ENCODE peak calls at places on chromosomes 16 and 17, in eight cellular contexts. T is heart left ventricle, E is NB4, U is erythroblast, D is esophagus squamous epithelium, S is HCT116, Z is suprapubic skin, F is A549. A is an unnamed sample.

GRCh38 chr17:78726471-78727010 is 55.5 kb downstream of the CYTH1 start:
- DNase-seq in S (no peak), U (no peak), D (no peak), F (no peak), E (no peak), Z (no peak), T (no peak), A (no peak)

GRCh38 chr16:88351521-88352101 is 31.1 kb upstream of the ZNF469 start:
- DNase-seq in E (no peak), S (no peak), D (no peak), Z (no peak), T (no peak), U (no peak), F (no peak), A (no peak)

GRCh38 chr17:80879723-80880649 is 111.7 kb upstream of the CHMP6 start:
- DNase-seq in E (no peak), F (no peak), Z (peak; percentile 40), D (no peak), S (no peak), T (peak; percentile 19), U (no peak), A (no peak)

GRCh38 chr17:6464446-6465041 is 20.3 kb downstream of the PIMREG start:
- DNase-seq in S (no peak), Z (no peak), E (peak; percentile 15), F (no peak), U (no peak), T (no peak), D (no peak), A (no peak)

GRCh38 chr17:14299261-14300093 is 1.4 kb upstream of the HS3ST3B1 start:
- DNase-seq in S (no peak), T (peak; percentile 61), E (peak; percentile 65), Z (peak; percentile 80), U (no peak), D (no peak), F (peak; percentile 23), A (no peak)

GRCh38 chr16:10616744-10617640 is 36.6 kb upstream of the EMP2 start:
- DNase-seq in D (no peak), S (peak; percentile 8), U (peak; percentile 24), T (peak; percentile 80), Z (peak; percentile 80), E (peak; percentile 18), F (no peak), A (peak; percentile 69)

GRCh38 chr16:50666658-50667496 is 14.2 kb downstream of the SNX20 start:
- DNase-seq in S (no peak), F (no peak), U (peak; percentile 9), E (peak; percentile 73), Z (no peak), D (no peak), T (no peak), A (no peak)

GRCh38 chr16:69381231-69381630 is 4.6 kb downstream of the TERF2 start:
- DNase-seq in D (no peak), Z (no peak), F (no peak), T (no peak), U (no peak), E (no peak), S (no peak), A (no peak)

GRCh38 chr16:54326266-54326662 is 39.7 kb upstream of the IRX3 start:
- DNase-seq in T (no peak), S (no peak), D (no peak), Z (no peak), U (no peak), F (no peak), E (no peak), A (peak; percentile 15)

GRCh38 chr17:50817142-50817751 is 18.1 kb upstream of the WFIKKN2 start:
- DNase-seq in U (peak; percentile 36), T (peak; percentile 49), Z (no peak), D (no peak), F (peak; percentile 75), S (peak; percentile 34), E (peak; percentile 49), A (peak; percentile 53)

GRCh38 chr17:80586464-80587228 is 42.0 kb downstream of the RPTOR start:
- DNase-seq in T (no peak), F (no peak), E (peak; percentile 76), Z (no peak), D (no peak), U (no peak), S (no peak), A (no peak)

DNA sequence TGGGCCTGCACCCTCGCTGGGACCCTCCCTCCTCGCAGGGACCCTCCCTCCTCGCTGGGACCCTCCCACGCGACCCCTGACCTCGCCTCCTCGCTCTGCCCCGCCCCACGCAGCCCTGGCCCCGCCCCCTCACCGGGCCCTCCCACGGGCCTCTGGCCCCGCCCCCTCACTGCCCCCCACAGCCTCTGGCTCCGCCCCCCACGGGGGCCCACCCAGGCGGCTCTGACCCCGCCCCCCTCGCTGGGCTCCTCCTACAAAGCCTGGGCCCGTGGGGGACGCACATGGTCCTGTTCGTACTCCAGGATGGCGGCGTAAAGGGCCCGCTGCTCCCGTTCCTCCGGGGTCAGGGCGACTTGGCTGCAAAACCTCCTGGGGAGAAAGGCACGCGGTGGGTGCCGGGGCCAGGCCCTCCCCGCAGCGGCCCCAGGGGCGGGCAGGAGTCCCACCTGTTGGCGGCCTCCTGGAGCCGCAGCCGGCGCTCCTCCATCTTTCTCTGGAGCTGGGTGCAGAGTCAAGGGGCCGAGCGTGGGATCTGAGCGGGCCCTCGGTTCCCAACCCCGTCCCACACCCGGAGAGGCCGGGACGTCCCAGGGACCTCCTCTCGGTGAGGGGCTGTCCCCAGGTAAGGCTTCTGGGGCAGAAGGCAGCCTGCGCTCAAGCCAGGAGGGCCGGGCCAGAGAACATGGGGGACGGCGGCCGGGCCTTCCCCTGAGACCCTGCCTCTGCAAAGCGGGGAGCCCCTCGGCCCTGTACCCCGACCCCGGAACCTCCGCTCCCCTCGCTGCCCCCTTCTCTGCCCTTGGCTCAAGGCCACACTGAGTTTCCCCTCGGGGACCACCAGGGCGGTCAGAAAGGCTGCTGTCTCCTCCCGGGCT is 8.9 kb downstream of the VPS9D1 start:
- DNase-seq in S (peak; percentile 73), F (peak; percentile 94), E (peak; percentile 79), T (peak; percentile 40), U (peak; percentile 74), D (no peak), Z (no peak), A (no peak)
- TF ChIP-seq POLR2A in S (peak; percentile 92), F (peak; percentile 81), E (peak; percentile 85), T (no peak), U (peak; percentile 36), D (no peak), Z (no peak), A (no peak)

DNA sequence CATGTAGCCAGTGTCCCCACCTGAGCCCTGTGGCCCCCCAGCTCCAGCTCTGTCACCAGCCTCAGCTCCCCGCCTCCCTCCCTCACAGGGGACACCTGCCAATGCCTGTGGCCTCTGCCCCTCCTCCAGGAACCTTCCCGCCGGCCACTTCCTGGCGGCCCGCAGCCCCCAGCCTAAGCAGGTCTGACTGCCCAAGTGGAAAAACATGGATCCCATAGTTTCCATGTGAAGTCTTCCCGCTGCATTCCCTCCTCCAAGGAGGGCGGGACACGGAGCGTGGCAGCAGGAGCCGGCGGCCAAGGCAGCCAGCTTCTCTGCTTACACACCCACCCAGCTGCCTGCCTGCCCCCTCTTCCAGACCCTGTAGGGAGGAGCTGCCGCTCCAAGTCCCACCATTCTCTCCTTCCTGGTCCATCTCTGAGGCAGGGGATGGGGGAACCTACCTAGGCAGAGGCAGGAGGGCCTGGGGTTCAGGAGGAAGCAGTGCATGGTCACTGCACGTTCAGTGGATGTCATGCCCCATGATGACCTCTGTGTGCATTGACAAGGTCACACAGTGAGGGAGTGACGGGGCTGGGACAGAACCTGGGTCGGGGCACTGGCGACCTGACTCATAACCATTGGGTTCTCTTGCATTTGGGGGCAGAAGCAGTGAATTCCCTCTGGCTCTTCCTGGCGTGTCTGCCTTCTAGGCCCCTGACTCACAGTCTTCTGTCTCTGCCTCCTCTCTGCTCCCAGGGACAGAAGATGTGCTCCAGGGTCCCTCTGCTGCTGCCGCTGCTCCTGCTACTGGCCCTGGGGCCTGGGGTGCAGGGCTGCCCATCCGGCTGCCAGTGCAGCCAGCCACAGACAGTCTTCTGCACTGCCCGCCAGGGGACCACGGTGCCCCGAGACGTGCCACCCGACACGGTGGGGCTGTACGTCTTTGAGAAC is 8.7 kb downstream of the VASN start:
- DNase-seq in E (no peak), U (no peak), Z (peak; percentile 64), S (no peak), T (peak; percentile 23), F (no peak), D (no peak), A (no peak)
- TF ChIP-seq POLR2A in E (no peak), U (no peak), Z (no peak), S (no peak), T (no peak), F (no peak), D (no peak), A (no peak)

GRCh38 chr16:56643080-56643778 is 4.8 kb downstream of the MT1A start:
- DNase-seq in Z (no peak), S (peak; percentile 78), D (no peak), U (peak; percentile 65), T (peak; percentile 79), E (peak; percentile 78), F (peak; percentile 80), A (no peak)
- TF ChIP-seq POLR2A in Z (no peak), S (no peak), D (no peak), U (no peak), T (no peak), E (no peak), F (no peak), A (no peak)

GRCh38 chr17:45302649-45303173 is 14.1 kb downstream of the MAP3K14 start:
- DNase-seq in E (no peak), D (no peak), U (no peak), Z (no peak), S (no peak), T (peak; percentile 72), F (no peak), A (no peak)
- TF ChIP-seq POLR2A in E (no peak), D (no peak), U (no peak), Z (no peak), S (no peak), T (no peak), F (no peak), A (no peak)

DNA sequence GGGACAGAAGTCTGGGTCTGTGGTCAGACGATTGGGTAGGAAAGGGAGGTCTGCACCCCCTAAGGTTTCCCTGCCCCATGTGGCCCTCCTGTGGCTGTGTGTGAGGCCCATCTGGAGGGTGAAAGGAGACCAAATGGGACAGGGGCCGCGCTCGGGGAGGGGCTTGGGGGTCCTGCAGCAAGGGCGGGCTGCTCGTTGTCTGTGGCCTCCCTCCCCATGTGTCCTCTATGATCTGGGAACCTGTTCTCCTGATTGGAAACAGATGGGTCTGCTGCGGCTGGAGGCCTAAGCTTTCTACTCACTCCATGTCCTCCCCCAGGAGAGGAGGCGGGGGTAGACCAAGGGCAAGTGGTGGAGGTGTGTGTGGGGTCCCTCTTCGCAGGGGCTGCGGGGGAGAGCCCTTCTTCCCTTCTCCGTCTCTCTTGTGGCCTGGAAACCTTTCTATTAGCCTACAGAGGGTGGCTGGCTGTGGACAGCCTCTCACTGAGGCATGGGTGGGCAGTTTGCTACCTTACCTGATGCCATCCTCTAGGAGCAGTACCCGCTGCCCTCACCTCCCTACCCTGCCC is 18.6 kb downstream of the IGFBP4 start:
- DNase-seq in E (no peak), Z (no peak), S (no peak), T (no peak), F (no peak), D (no peak), U (no peak), A (no peak)
- TF ChIP-seq POLR2A in E (no peak), Z (no peak), S (no peak), T (no peak), F (peak; percentile 4), D (no peak), U (no peak), A (no peak)